ENCODE peak calls at places on chromosomes 1 and 21, in eight cellular contexts. One of them, this sample, is unnamed.

GRCh38 chr1:236338096-236338495 is 56.0 kb upstream of the EDARADD start:
- DNase-seq in lower lobe of right lung: no peak
- DNase-seq in upper lobe of right lung: no peak
- DNase-seq in fibroblast of lung: peak
- DNase-seq in PC-3: peak
- DNase-seq in K562: no peak
- DNase-seq in A673: no peak
- DNase-seq in cardiac muscle cell: peak
- DNase-seq in this sample: no peak

GRCh38 chr1:9062846-9063245 is 6.6 kb downstream of the SLC2A5 start:
- DNase-seq in lower lobe of right lung: no peak
- DNase-seq in upper lobe of right lung: no peak
- DNase-seq in fibroblast of lung: no peak
- DNase-seq in PC-3: no peak
- DNase-seq in K562: no peak
- DNase-seq in A673: no peak
- DNase-seq in cardiac muscle cell: no peak
- DNase-seq in this sample: no peak

GRCh38 chr1:225651872-225652725 is 824 bp downstream of the ENAH start:
- DNase-seq in lower lobe of right lung: no peak
- DNase-seq in upper lobe of right lung: no peak
- DNase-seq in fibroblast of lung: peak
- DNase-seq in PC-3: peak
- DNase-seq in K562: no peak
- DNase-seq in A673: peak
- DNase-seq in cardiac muscle cell: peak
- DNase-seq in this sample: peak

GRCh38 chr1:154715385-154715784 is 107.4 kb upstream of the ADAR start:
- DNase-seq in lower lobe of right lung: no peak
- DNase-seq in upper lobe of right lung: no peak
- DNase-seq in fibroblast of lung: no peak
- DNase-seq in PC-3: no peak
- DNase-seq in K562: no peak
- DNase-seq in A673: no peak
- DNase-seq in cardiac muscle cell: no peak
- DNase-seq in this sample: no peak

GRCh38 chr1:199489594-199489993 is 537.9 kb upstream of the NR5A2 start:
- DNase-seq in lower lobe of right lung: no peak
- DNase-seq in upper lobe of right lung: no peak
- DNase-seq in fibroblast of lung: no peak
- DNase-seq in PC-3: no peak
- DNase-seq in K562: no peak
- DNase-seq in A673: no peak
- DNase-seq in cardiac muscle cell: no peak
- DNase-seq in this sample: no peak

GRCh38 chr1:35555601-35556477 is 1.4 kb downstream of the KIAA0319L start:
- DNase-seq in lower lobe of right lung: no peak
- DNase-seq in upper lobe of right lung: no peak
- DNase-seq in fibroblast of lung: peak
- DNase-seq in PC-3: peak
- DNase-seq in K562: no peak
- DNase-seq in A673: no peak
- DNase-seq in cardiac muscle cell: no peak
- DNase-seq in this sample: peak

GRCh38 chr1:90717356-90717664 is 208 bp upstream of the BARHL2 start:
- DNase-seq in lower lobe of right lung: no peak
- DNase-seq in upper lobe of right lung: no peak
- DNase-seq in fibroblast of lung: no peak
- DNase-seq in PC-3: no peak
- DNase-seq in K562: no peak
- DNase-seq in A673: peak
- DNase-seq in cardiac muscle cell: no peak
- DNase-seq in this sample: no peak

GRCh38 chr1:229341811-229342304 is 989 bp downstream of the CCSAP start:
- DNase-seq in lower lobe of right lung: no peak
- DNase-seq in upper lobe of right lung: no peak
- DNase-seq in fibroblast of lung: no peak
- DNase-seq in PC-3: no peak
- DNase-seq in K562: no peak
- DNase-seq in A673: no peak
- DNase-seq in cardiac muscle cell: peak
- DNase-seq in this sample: peak

GRCh38 chr1:154148787-154149186 is 6.1 kb downstream of the NUP210L start:
- DNase-seq in lower lobe of right lung: no peak
- DNase-seq in upper lobe of right lung: no peak
- DNase-seq in fibroblast of lung: peak
- DNase-seq in PC-3: peak
- DNase-seq in K562: no peak
- DNase-seq in A673: no peak
- DNase-seq in cardiac muscle cell: no peak
- DNase-seq in this sample: no peak

GRCh38 chr1:168823988-168824387 is 95.0 kb upstream of the DPT start:
- DNase-seq in lower lobe of right lung: no peak
- DNase-seq in upper lobe of right lung: no peak
- DNase-seq in fibroblast of lung: no peak
- DNase-seq in PC-3: no peak
- DNase-seq in K562: no peak
- DNase-seq in A673: no peak
- DNase-seq in cardiac muscle cell: no peak
- DNase-seq in this sample: no peak

GRCh38 chr1:205435904-205436573 is 14.2 kb upstream of the LEMD1 start:
- DNase-seq in lower lobe of right lung: no peak
- DNase-seq in upper lobe of right lung: no peak
- DNase-seq in fibroblast of lung: no peak
- DNase-seq in PC-3: no peak
- DNase-seq in K562: no peak
- DNase-seq in A673: no peak
- DNase-seq in cardiac muscle cell: no peak
- DNase-seq in this sample: peak

GRCh38 chr1:86520789-86521521 is 25.9 kb upstream of the CLCA4 start:
- DNase-seq in lower lobe of right lung: no peak
- DNase-seq in upper lobe of right lung: no peak
- DNase-seq in fibroblast of lung: no peak
- DNase-seq in PC-3: no peak
- DNase-seq in K562: no peak
- DNase-seq in A673: no peak
- DNase-seq in cardiac muscle cell: no peak
- DNase-seq in this sample: no peak

GRCh38 chr1:73674945-73675561 is 522.9 kb downstream of the LRRIQ3 start:
- DNase-seq in lower lobe of right lung: no peak
- DNase-seq in upper lobe of right lung: no peak
- DNase-seq in fibroblast of lung: peak
- DNase-seq in PC-3: peak
- DNase-seq in K562: no peak
- DNase-seq in A673: peak
- DNase-seq in cardiac muscle cell: peak
- DNase-seq in this sample: peak

GRCh38 chr1:912740-913301 is 10.9 kb upstream of the SAMD11 start:
- DNase-seq in lower lobe of right lung: peak
- DNase-seq in upper lobe of right lung: peak
- DNase-seq in fibroblast of lung: peak
- DNase-seq in PC-3: no peak
- DNase-seq in K562: no peak
- DNase-seq in A673: peak
- DNase-seq in cardiac muscle cell: peak
- DNase-seq in this sample: no peak

GRCh38 chr1:175731581-175731980 is 11.8 kb downstream of the TNR start:
- DNase-seq in lower lobe of right lung: no peak
- DNase-seq in upper lobe of right lung: no peak
- DNase-seq in fibroblast of lung: no peak
- DNase-seq in PC-3: no peak
- DNase-seq in K562: no peak
- DNase-seq in A673: no peak
- DNase-seq in cardiac muscle cell: no peak
- DNase-seq in this sample: no peak

GRCh38 chr1:24642481-24643361 is at the start of gene SRRM1:
- DNase-seq in lower lobe of right lung: peak
- DNase-seq in upper lobe of right lung: peak
- DNase-seq in fibroblast of lung: peak
- DNase-seq in PC-3: peak
- DNase-seq in K562: peak
- DNase-seq in A673: peak
- DNase-seq in cardiac muscle cell: peak
- DNase-seq in this sample: peak

GRCh38 chr1:62906428-62906886 is 122.5 kb downstream of the ATG4C start:
- DNase-seq in lower lobe of right lung: no peak
- DNase-seq in upper lobe of right lung: no peak
- DNase-seq in fibroblast of lung: no peak
- DNase-seq in PC-3: peak
- DNase-seq in K562: peak
- DNase-seq in A673: no peak
- DNase-seq in cardiac muscle cell: peak
- DNase-seq in this sample: peak

GRCh38 chr1:31013187-31013864 is 52.2 kb downstream of the PUM1 start:
- DNase-seq in lower lobe of right lung: no peak
- DNase-seq in upper lobe of right lung: no peak
- DNase-seq in fibroblast of lung: no peak
- DNase-seq in PC-3: no peak
- DNase-seq in K562: no peak
- DNase-seq in A673: no peak
- DNase-seq in cardiac muscle cell: peak
- DNase-seq in this sample: no peak

GRCh38 chr1:45543599-45544417 is 6.8 kb upstream of the AKR1A1 start:
- DNase-seq in lower lobe of right lung: peak
- DNase-seq in upper lobe of right lung: peak
- DNase-seq in fibroblast of lung: peak
- DNase-seq in PC-3: no peak
- DNase-seq in K562: no peak
- DNase-seq in A673: no peak
- DNase-seq in cardiac muscle cell: peak
- DNase-seq in this sample: peak

DNA sequence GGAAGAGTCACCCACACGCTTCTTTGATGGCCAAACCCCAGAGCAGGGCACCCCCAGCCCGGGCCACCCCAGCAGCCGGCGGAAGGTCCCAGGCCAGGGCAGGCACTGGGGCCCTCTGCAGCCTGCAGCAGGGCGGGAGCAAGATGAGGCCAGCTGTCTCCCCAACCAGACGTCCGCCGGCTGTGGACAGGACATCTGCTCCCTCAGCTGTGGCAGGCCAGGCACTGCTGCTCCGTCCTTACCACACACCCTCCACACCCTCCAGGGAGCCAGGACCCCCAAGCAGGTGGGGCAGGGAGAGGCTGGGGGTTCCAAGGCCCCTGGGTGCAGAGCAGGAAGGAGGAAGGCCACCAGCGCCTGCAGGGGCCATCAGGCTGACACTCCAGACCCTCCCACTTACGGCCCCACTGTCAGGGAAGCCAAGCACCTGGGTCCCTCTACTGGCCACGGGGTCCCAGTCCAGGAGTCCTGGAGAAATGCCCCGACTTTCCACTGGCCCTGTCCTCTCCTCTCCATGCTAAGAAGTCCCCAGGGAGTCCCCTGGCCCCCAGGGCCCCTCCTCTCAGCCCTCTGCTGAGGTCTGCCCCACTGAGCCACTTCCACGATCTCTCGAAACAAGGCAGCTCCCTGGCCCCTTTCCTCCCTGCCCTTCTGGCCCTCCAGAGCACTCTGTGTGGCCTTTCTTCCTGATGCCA is 5.6 kb downstream of the WNT9A start:
- DNase-seq in lower lobe of right lung: no peak
- DNase-seq in upper lobe of right lung: peak
- DNase-seq in fibroblast of lung: no peak
- DNase-seq in PC-3: no peak
- DNase-seq in K562: peak
- DNase-seq in A673: no peak
- DNase-seq in cardiac muscle cell: no peak
- DNase-seq in this sample: peak
- H3K27ac ChIP-seq in lower lobe of right lung: no peak
- H3K27ac ChIP-seq in upper lobe of right lung: no peak
- H3K27ac ChIP-seq in fibroblast of lung: no peak
- H3K27ac ChIP-seq in PC-3: no peak
- H3K27ac ChIP-seq in K562: no peak
- H3K27ac ChIP-seq in A673: no peak
- H3K27ac ChIP-seq in cardiac muscle cell: no peak
- H3K27ac ChIP-seq in this sample: peak

DNA sequence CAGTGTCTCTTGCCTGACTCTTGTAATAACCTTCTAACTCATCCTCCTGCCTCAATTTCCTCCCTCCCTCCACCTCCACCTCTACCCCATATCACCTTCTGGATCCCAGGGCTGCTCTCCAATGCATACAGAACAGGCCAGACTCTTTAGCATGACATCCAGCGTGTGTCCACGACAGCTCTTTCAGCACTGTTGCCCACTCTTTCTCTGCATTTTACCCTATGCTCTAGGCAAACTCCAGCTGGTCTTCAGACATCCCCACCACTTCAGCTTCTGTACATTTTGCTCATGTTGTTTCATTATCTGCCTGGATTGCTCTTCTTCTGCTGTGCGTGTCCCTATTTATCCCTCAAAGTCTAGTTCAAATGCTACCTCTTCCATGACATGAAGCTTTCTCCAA is 4.8 kb downstream of the INKA2 start:
- DNase-seq in lower lobe of right lung: no peak
- DNase-seq in upper lobe of right lung: no peak
- DNase-seq in fibroblast of lung: no peak
- DNase-seq in PC-3: no peak
- DNase-seq in K562: no peak
- DNase-seq in A673: no peak
- DNase-seq in cardiac muscle cell: no peak
- DNase-seq in this sample: no peak
- H3K27ac ChIP-seq in lower lobe of right lung: peak
- H3K27ac ChIP-seq in upper lobe of right lung: peak
- H3K27ac ChIP-seq in fibroblast of lung: peak
- H3K27ac ChIP-seq in PC-3: no peak
- H3K27ac ChIP-seq in K562: no peak
- H3K27ac ChIP-seq in A673: no peak
- H3K27ac ChIP-seq in cardiac muscle cell: no peak
- H3K27ac ChIP-seq in this sample: peak

GRCh38 chr21:34558960-34559631 is 47.1 kb upstream of the KCNE1 start:
- DNase-seq in lower lobe of right lung: no peak
- DNase-seq in upper lobe of right lung: no peak
- DNase-seq in fibroblast of lung: peak
- DNase-seq in PC-3: no peak
- DNase-seq in K562: no peak
- DNase-seq in A673: peak
- DNase-seq in cardiac muscle cell: no peak
- DNase-seq in this sample: peak
- H3K27ac ChIP-seq in lower lobe of right lung: no peak
- H3K27ac ChIP-seq in upper lobe of right lung: no peak
- H3K27ac ChIP-seq in fibroblast of lung: no peak
- H3K27ac ChIP-seq in PC-3: no peak
- H3K27ac ChIP-seq in K562: no peak
- H3K27ac ChIP-seq in A673: no peak
- H3K27ac ChIP-seq in cardiac muscle cell: no peak
- H3K27ac ChIP-seq in this sample: no peak

DNA sequence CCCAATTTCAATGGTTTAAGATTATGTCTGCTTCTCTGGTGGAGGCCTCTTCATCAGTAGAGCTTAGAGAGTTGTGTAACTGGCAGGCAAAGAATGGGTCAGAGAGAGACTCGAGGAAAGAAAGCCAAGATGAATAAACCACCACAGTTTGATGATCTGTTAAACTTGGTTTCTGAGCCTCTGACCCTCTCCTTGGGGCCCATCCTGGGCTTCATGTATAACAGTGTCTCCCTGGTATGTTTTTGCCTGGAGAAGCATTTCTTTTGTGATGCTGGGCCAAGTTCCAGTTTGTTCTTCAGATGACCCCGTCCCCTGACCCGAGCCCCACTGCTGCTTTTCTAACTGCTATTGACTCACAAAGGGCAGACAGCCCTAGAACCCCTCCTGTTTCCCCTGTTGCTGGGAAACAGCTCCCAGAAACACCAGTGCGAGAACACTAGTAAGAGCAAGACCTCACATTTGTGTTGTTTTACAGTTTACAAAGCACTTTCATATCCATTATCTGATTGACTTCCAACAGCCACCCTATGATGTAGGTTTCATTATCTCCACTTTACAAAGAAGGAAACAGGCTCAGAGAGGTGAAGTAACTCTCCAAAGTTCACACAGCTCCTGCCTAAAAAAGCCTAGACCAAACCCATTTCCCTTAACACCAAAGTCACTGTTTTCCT is 9.0 kb downstream of the CD2 start:
- DNase-seq in lower lobe of right lung: no peak
- DNase-seq in upper lobe of right lung: no peak
- DNase-seq in fibroblast of lung: no peak
- DNase-seq in PC-3: no peak
- DNase-seq in K562: peak
- DNase-seq in A673: no peak
- DNase-seq in cardiac muscle cell: peak
- DNase-seq in this sample: no peak
- H3K27ac ChIP-seq in lower lobe of right lung: no peak
- H3K27ac ChIP-seq in upper lobe of right lung: no peak
- H3K27ac ChIP-seq in fibroblast of lung: no peak
- H3K27ac ChIP-seq in PC-3: no peak
- H3K27ac ChIP-seq in K562: peak
- H3K27ac ChIP-seq in A673: no peak
- H3K27ac ChIP-seq in cardiac muscle cell: no peak
- H3K27ac ChIP-seq in this sample: no peak